ENCODE peak calls at places on chromosomes 11 and 22, in five cellular contexts. O, E, W, R and J are unnamed samples.
A peak's percentile ranks its signal among the peaks of the same experiment; 100 is the strongest.

GRCh38 chr11:32839308-32839707 is 9.6 kb downstream of the PRRG4 start:
- DNase-seq in W (no peak), E (no peak), R (no peak), O (no peak), J (no peak)

GRCh38 chr11:77407613-77408012 is 66.3 kb downstream of the PAK1 start:
- DNase-seq in W (peak; percentile 56), R (no peak), O (peak; percentile 79), E (peak; percentile 36), J (peak; percentile 82)

GRCh38 chr11:63489879-63490278 is 1.1 kb downstream of the PLAAT5 start:
- DNase-seq in R (peak; percentile 75), O (peak; percentile 78), W (no peak), E (no peak), J (no peak)

GRCh38 chr11:111308140-111308539 is 9.8 kb downstream of the POU2AF3 start:
- DNase-seq in W (peak; percentile 78), E (peak; percentile 61), O (peak; percentile 30), R (no peak), J (no peak)

GRCh38 chr11:11706022-11706421 is 84.2 kb upstream of the GALNT18 start:
- DNase-seq in E (no peak), O (no peak), R (no peak), W (no peak), J (no peak)

GRCh38 chr11:31656051-31656450 is 146.5 kb downstream of the ELP4 start:
- DNase-seq in E (no peak), W (no peak), O (peak; percentile 18), R (no peak), J (no peak)

GRCh38 chr11:61828629-61829407 is 718 bp downstream of the FADS2 start:
- DNase-seq in O (peak; percentile 48), W (no peak), R (peak; percentile 78), E (peak; percentile 43), J (no peak)

GRCh38 chr11:34214961-34215805 is 109.8 kb downstream of the NAT10 start:
- DNase-seq in E (no peak), W (no peak), R (no peak), O (no peak), J (no peak)

GRCh38 chr22:26550498-26551033 is 38.3 kb upstream of the TFIP11 start:
- DNase-seq in O (peak; percentile 83), W (peak; percentile 17), R (peak; percentile 55), E (peak; percentile 75), J (no peak)

GRCh38 chr11:32113637-32114203 is 22.8 kb downstream of the RCN1 start:
- DNase-seq in W (no peak), O (no peak), R (no peak), E (no peak), J (no peak)

GRCh38 chr11:73748300-73748699 is 12.6 kb downstream of the RAB6A start:
- DNase-seq in O (no peak), R (no peak), E (no peak), W (peak; percentile 87), J (no peak)

GRCh38 chr11:94417386-94417987 is 16.3 kb upstream of the GPR83 start:
- DNase-seq in E (no peak), W (peak; percentile 25), R (peak; percentile 54), O (peak; percentile 68), J (peak; percentile 2)

GRCh38 chr22:22061085-22062077 is 78.8 kb upstream of the TOP3B start:
- DNase-seq in O (peak; percentile 93), E (no peak), W (peak; percentile 83), R (no peak), J (peak; percentile 79)

GRCh38 chr11:15627560-15627959 is 512.8 kb downstream of the INSC start:
- DNase-seq in W (no peak), R (no peak), O (no peak), E (no peak), J (no peak)

GRCh38 chr22:44889233-44889878 is 120.4 kb downstream of the PHF21B start:
- DNase-seq in E (no peak), W (no peak), O (no peak), R (peak; percentile 44), J (no peak)

GRCh38 chr22:21952586-21953571 is at the start of gene PPM1F:
- DNase-seq in W (peak; percentile 57), E (peak; percentile 87), O (peak; percentile 76), R (peak; percentile 95), J (no peak)

GRCh38 chr11:89498845-89499448 is 7.8 kb upstream of the NOX4 start:
- DNase-seq in R (no peak), W (peak; percentile 8), E (no peak), O (no peak), J (no peak)

GRCh38 chr11:133136376-133136775 is 395.9 kb downstream of the OPCML start:
- DNase-seq in R (peak; percentile 28), O (no peak), E (no peak), W (no peak), J (no peak)

GRCh38 chr11:117058761-117059233 is 39.4 kb downstream of the SIK3 start:
- DNase-seq in E (no peak), W (no peak), O (peak; percentile 69), R (peak; percentile 54), J (no peak)

GRCh38 chr11:124415356-124415923 is 9.2 kb downstream of the OR8B4 start:
- DNase-seq in R (peak; percentile 72), O (peak; percentile 74), E (no peak), W (peak; percentile 37), J (peak; percentile 26)

GRCh38 chr11:26243426-26243825 is 88.5 kb upstream of the ANO3 start:
- DNase-seq in O (no peak), R (no peak), E (no peak), W (no peak), J (no peak)

GRCh38 chr11:95661159-95661558 is 128.4 kb downstream of the FAM76B start:
- DNase-seq in O (no peak), E (no peak), R (no peak), W (no peak), J (no peak)

GRCh38 chr11:12675951-12676711 is 1.9 kb downstream of the TEAD1 start:
- DNase-seq in W (no peak), E (no peak), R (peak; percentile 54), O (peak; percentile 64), J (no peak)

GRCh38 chr11:76805206-76805913 is 22.2 kb downstream of the TSKU start:
- DNase-seq in E (peak; percentile 28), O (peak; percentile 39), W (no peak), R (no peak), J (no peak)

GRCh38 chr11:44618561-44619425 is 53.3 kb downstream of the CD82 start:
- DNase-seq in E (no peak), R (no peak), O (no peak), W (no peak), J (no peak)

GRCh38 chr22:27617214-27617881 is 184.2 kb downstream of the MN1 start:
- DNase-seq in R (no peak), W (no peak), O (no peak), E (no peak), J (no peak)

DNA sequence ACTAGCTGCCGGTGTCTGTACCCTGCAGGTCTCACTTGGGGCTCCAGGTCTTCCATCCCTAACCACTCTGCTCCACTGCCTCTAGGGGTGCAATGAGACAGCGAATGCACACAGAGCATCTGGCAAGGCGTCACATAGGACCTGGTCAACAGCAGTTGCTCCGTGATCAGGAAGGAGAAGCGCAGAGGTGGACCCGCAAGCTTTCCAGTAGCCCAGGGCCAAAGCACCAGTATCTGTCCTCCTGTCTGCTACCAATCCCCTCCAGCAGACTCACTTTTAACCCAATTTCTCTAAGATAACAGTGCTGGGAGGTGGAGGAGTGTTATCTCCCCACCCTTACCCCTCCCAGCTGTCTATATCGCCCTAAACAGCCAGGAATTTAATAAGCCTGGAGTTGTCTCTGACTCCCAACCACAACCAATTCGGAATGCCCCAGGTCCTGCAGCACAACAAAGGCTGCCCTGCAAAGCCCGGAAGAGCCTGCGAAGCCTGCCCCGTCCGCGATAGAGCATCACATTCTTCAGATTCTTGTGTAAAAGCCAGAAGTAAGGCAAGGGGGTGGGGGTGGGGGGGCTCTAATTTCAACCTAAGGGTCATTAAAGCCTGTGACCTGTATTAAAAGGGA is 19.3 kb downstream of the MYH9 start:
- DNase-seq in W (peak; percentile 72), E (no peak), O (peak; percentile 91), R (peak; percentile 94), J (no peak)
- TF ChIP-seq CTCF in W (no peak), E (peak; percentile 4), O (peak; percentile 28), R (no peak), J (peak; percentile 7)

GRCh38 chr11:65491614-65492386 is 7.0 kb upstream of the MALAT1 start:
- DNase-seq in E (peak; percentile 83), O (peak; percentile 88), W (no peak), R (peak; percentile 86), J (peak; percentile 93)

GRCh38 chr11:65491163-65491465 is 7.7 kb upstream of the MALAT1 start:
- DNase-seq in W (no peak), E (no peak), O (peak; percentile 42), R (no peak), J (no peak)

GRCh38 chr11:65493367-65494176 is 5.3 kb upstream of the MALAT1 start:
- DNase-seq in E (peak; percentile 83), O (peak; percentile 93), W (peak; percentile 80), R (peak; percentile 78), J (no peak)

GRCh38 chr11:65492387-65492636 is 6.5 kb upstream of the MALAT1 start:
- DNase-seq in E (no peak), R (no peak), W (no peak), O (no peak), J (no peak)

GRCh38 chr11:65492637-65493366 is 6.0 kb upstream of the MALAT1 start:
- DNase-seq in E (peak; percentile 78), W (no peak), O (peak; percentile 94), R (no peak), J (no peak)
- H3K4me3 ChIP-seq in E (no peak overlapping the region), W (peak overlapping the region; percentile 55), O (no peak overlapping the region), R (no peak overlapping the region), J (no peak overlapping the region)

GRCh38 chr11:68950268-68950667 is 30.5 kb downstream of the MRGPRD start:
- DNase-seq in W (no peak), E (no peak), O (peak; percentile 27), R (peak; percentile 79), J (no peak)
- TF ChIP-seq CTCF in W (peak; percentile 30), E (no peak), O (peak; percentile 35), R (peak; percentile 63), J (peak; percentile 19)

GRCh38 chr22:50696251-50696798 is 23.7 kb downstream of the SHANK3 start:
- DNase-seq in R (no peak), W (no peak), O (no peak), E (no peak), J (no peak)
- H3K4me3 ChIP-seq in R (no peak overlapping the region), W (no peak overlapping the region), O (no peak overlapping the region), E (no peak overlapping the region), J (no peak overlapping the region)

GRCh38 chr11:131808466-131808865 is 438.1 kb downstream of the NTM start:
- DNase-seq in E (no peak), O (no peak), R (no peak), W (no peak), J (no peak)
- TF ChIP-seq CTCF in E (no peak), O (no peak), R (no peak), W (no peak), J (no peak)

GRCh38 chr22:23126165-23127054 is 15.4 kb downstream of the RSPH14 start:
- DNase-seq in R (no peak), W (no peak), E (no peak), O (no peak), J (no peak)
- H3K4me3 ChIP-seq in R (no peak overlapping the region), W (no peak overlapping the region), E (no peak overlapping the region), O (no peak overlapping the region), J (no peak overlapping the region)

GRCh38 chr11:58164990-58165389 is 23.9 kb upstream of the OR9Q2 start:
- DNase-seq in O (no peak), E (no peak), W (no peak), R (no peak), J (no peak)

GRCh38 chr11:58164389-58164788 is 24.5 kb upstream of the OR9Q2 start:
- DNase-seq in E (no peak), O (no peak), R (no peak), W (no peak), J (no peak)

GRCh38 chr11:58165504-58166106 is 23.3 kb upstream of the OR9Q2 start:
- DNase-seq in E (no peak), O (no peak), R (no peak), W (peak; percentile 93), J (peak; percentile 40)
- TF ChIP-seq CTCF in E (no peak), O (no peak), R (no peak), W (no peak), J (no peak)